ENCODE peak calls at places on chromosomes 16 and 17, in eight cellular contexts. N is uterus, G is progenitor cell of endocrine pancreas, Z is Caco-2, E is K562, W is transverse colon, I is cardiac fibroblast, F is fibroblast of pulmonary artery. T is an unnamed sample.

GRCh38 chr17:61504697-61505096 is 52.5 kb downstream of the TBX4 start:
- DNase-seq in F (peak; percentile 72), Z (no peak), N (no peak), E (no peak), G (no peak), I (peak; percentile 86), W (no peak), T (no peak)

GRCh38 chr16:27432600-27432957 is 30.6 kb downstream of the IL21R start:
- DNase-seq in Z (no peak), I (peak; percentile 58), F (peak; percentile 42), N (no peak), W (no peak), G (peak; percentile 6), E (no peak), T (no peak)

GRCh38 chr17:9676742-9677387 is 31.5 kb downstream of the USP43 start:
- DNase-seq in E (no peak), G (no peak), F (no peak), I (peak; percentile 50), N (no peak), Z (no peak), W (no peak), T (no peak)

GRCh38 chr17:21399476-21400203 is 23.5 kb downstream of the KCNJ12 start:
- DNase-seq in N (no peak), E (no peak), Z (no peak), W (no peak), I (no peak), G (no peak), F (no peak), T (no peak)

GRCh38 chr16:59385953-59386352 is 651.8 kb upstream of the GOT2 start:
- DNase-seq in N (no peak), G (no peak), F (peak; percentile 43), Z (no peak), I (peak; percentile 69), W (no peak), E (no peak), T (no peak)

GRCh38 chr16:86189934-86190333 is 291.0 kb downstream of the IRF8 start:
- DNase-seq in F (no peak), N (no peak), G (no peak), E (no peak), Z (no peak), I (no peak), W (no peak), T (no peak)

GRCh38 chr16:63890723-63891122 is 1231.1 kb downstream of the CDH11 start:
- DNase-seq in N (no peak), G (no peak), W (no peak), I (no peak), E (no peak), Z (no peak), F (no peak), T (no peak)

GRCh38 chr17:63995626-63996025 is 2.5 kb upstream of the PRR29 start:
- DNase-seq in W (no peak), G (no peak), N (no peak), I (no peak), E (no peak), Z (peak; percentile 30), F (no peak), T (no peak)

GRCh38 chr17:51275381-51275780 is 15.0 kb downstream of the UTP18 start:
- DNase-seq in W (no peak), N (no peak), E (no peak), Z (no peak), G (no peak), F (peak; percentile 62), I (peak; percentile 78), T (no peak)

GRCh38 chr16:69477546-69477945 is 53.1 kb downstream of the CYB5B start:
- DNase-seq in E (no peak), Z (no peak), W (no peak), F (peak; percentile 35), N (no peak), I (peak; percentile 25), G (no peak), T (no peak)

GRCh38 chr16:79601092-79601977 is 798 bp upstream of the MAF start:
- DNase-seq in E (no peak), G (peak; percentile 36), N (peak; percentile 66), F (peak; percentile 10), W (peak; percentile 72), I (peak; percentile 35), Z (peak; percentile 57), T (no peak)

GRCh38 chr17:9240659-9241370 is 219.5 kb downstream of the NTN1 start:
- DNase-seq in N (peak; percentile 84), G (peak; percentile 39), F (peak; percentile 65), W (peak; percentile 71), I (peak; percentile 55), Z (no peak), E (peak; percentile 21), T (no peak)

GRCh38 chr16:23505942-23506605 is 4.2 kb downstream of the GGA2 start:
- DNase-seq in G (no peak), N (no peak), Z (no peak), E (no peak), I (peak; percentile 21), W (no peak), F (no peak), T (peak; percentile 53)

GRCh38 chr16:10754941-10755340 is 11.3 kb downstream of the NUBP1 start:
- DNase-seq in N (no peak), Z (no peak), W (no peak), G (no peak), I (peak; percentile 58), E (no peak), F (peak; percentile 38), T (no peak)

GRCh38 chr17:33929181-33929724 is 325.8 kb upstream of the CCL2 start:
- DNase-seq in W (no peak), N (no peak), Z (no peak), I (no peak), G (no peak), F (no peak), E (no peak), T (no peak)

GRCh38 chr17:79845601-79845949 is 6.3 kb upstream of the CBX4 start:
- DNase-seq in N (no peak), W (peak; percentile 57), F (no peak), G (no peak), Z (peak; percentile 73), I (peak; percentile 45), E (peak; percentile 86), T (no peak)

GRCh38 chr17:10614536-10615155 is 42.5 kb downstream of the MYH3 start:
- DNase-seq in F (peak; percentile 76), Z (peak; percentile 41), N (peak; percentile 55), I (peak; percentile 68), E (peak; percentile 24), G (peak; percentile 61), W (peak; percentile 36), T (peak; percentile 54)

GRCh38 chr16:64410306-64410705 is 711.6 kb downstream of the CDH11 start:
- DNase-seq in I (peak; percentile 44), N (no peak), W (no peak), Z (no peak), G (no peak), F (peak; percentile 30), E (no peak), T (no peak)

GRCh38 chr17:60139438-60140285 is 10.1 kb upstream of the CA4 start:
- DNase-seq in Z (peak; percentile 75), I (peak; percentile 69), G (peak; percentile 86), E (peak; percentile 84), N (peak; percentile 63), F (peak; percentile 71), W (peak; percentile 75), T (no peak)
- TF ChIP-seq CTCF in Z (peak; percentile 56), I (peak; percentile 75), G (peak; percentile 64), E (peak; percentile 77), N (peak; percentile 52), F (peak; percentile 70), W (peak; percentile 56), T (no peak)

GRCh38 chr17:35578195-35578928 is at the start of gene PEX12:
- DNase-seq in I (peak; percentile 85), W (peak; percentile 91), Z (peak; percentile 92), N (peak; percentile 86), F (peak; percentile 85), E (peak; percentile 78), G (peak; percentile 43), T (peak; percentile 95)
- TF ChIP-seq CTCF in I (no peak), W (no peak), Z (no peak), N (no peak), F (no peak), E (no peak), G (no peak), T (no peak)

DNA sequence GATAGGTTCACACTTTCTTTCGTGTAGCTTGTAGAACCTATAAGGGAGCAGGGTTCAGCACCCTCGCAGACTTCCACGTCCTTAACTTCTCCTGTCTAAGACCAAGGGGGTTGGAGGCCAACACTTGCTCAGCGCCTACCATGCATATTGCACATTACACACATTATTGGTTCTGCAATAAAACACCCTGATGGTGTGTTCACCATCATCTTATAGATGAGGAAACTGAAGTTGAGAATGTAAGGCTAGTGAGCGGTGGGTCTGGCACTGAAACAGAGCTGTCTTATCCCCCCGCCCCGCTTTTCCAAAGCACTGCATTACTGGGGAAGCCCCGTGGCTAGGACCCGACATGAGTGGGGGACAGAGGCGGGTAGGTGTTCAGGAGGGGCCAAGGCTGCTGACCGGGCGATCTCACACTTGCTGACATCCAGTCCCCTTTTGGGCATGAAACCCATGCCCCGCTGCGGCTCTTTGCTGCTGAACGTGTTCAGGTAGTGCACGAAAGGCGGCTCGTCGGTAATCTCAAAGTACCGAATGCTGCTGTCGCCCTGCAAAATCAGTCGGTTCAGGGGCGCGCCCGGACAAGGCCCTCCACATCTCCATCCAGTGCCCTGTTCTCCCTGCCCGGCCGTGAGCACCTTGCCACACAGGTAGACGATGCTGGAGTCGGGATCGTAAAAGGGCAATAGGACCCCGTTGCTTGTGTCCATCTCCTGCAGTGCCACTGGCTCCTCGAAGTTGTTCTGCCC is 6.2 kb downstream of the CORO6 start:
- DNase-seq in I (no peak), W (no peak), E (no peak), N (no peak), Z (no peak), F (no peak), G (no peak), T (no peak)
- TF ChIP-seq CTCF in I (no peak), W (no peak), E (no peak), N (no peak), Z (no peak), F (no peak), G (no peak), T (no peak)

GRCh38 chr17:35537569-35538209 is at the start of gene SLFN12L:
- DNase-seq in E (no peak), W (no peak), G (no peak), I (peak; percentile 10), Z (no peak), N (no peak), F (no peak), T (no peak)

GRCh38 chr17:35540589-35541404 is 3.3 kb upstream of the SLFN12L start:
- DNase-seq in N (no peak), F (peak; percentile 50), E (no peak), G (no peak), Z (no peak), W (peak; percentile 49), I (peak; percentile 68), T (peak; percentile 27)

GRCh38 chr17:35541434-35541833 is 4.0 kb upstream of the SLFN12L start:
- DNase-seq in F (no peak), I (no peak), Z (no peak), W (no peak), G (no peak), E (no peak), N (no peak), T (no peak)

GRCh38 chr17:35536664-35537160 is 766 bp downstream of the SLFN12L start:
- DNase-seq in W (no peak), I (no peak), E (no peak), F (no peak), N (no peak), Z (no peak), G (no peak), T (no peak)

DNA sequence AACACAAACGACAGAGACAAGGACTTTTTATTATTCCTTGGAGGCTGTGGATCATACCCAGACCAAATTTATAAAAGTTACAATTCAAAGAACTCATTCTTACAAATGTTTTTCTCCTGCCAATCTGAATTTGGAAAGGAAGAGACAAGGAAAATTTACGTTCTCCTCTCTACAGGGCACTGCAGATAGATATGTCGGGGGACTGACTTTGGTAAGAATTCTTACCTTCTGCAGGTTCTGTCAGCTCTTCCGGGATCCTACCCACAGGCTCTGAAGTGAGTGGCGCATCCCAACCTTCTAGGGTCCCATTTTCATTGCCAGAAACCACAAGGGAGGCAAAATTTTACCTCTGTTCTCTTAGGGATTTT is 2.2 kb upstream of the SLFN12L start:
- DNase-seq in N (no peak), W (no peak), F (no peak), I (no peak), Z (no peak), E (no peak), G (no peak), T (no peak)
- TF ChIP-seq CTCF in N (no peak), W (no peak), F (no peak), I (no peak), Z (no peak), E (no peak), G (no peak), T (no peak)

T was measured in OCI-LY7.